ENCODE peak calls at places on chromosome 13, in six cellular contexts. E, U, P, H, Z and A are unnamed samples.

GRCh38 chr13:49218493-49219051 is 1.6 kb upstream of the MLNR start:
- DNase-seq in P (no peak), U (no peak), H (no peak), E (no peak), Z (no peak), A (no peak)

GRCh38 chr13:39811051-39811450 is 155.6 kb downstream of the COG6 start:
- DNase-seq in P (no peak), E (no peak), U (no peak), H (no peak), Z (no peak), A (no peak)

GRCh38 chr13:23657056-23657455 is 86.8 kb downstream of the TNFRSF19 start:
- DNase-seq in P (no peak), E (no peak), Z (no peak), U (no peak), H (no peak), A (no peak)

GRCh38 chr13:108193806-108194205 is 21.5 kb downstream of the LIG4 start:
- DNase-seq in U (no peak), Z (no peak), P (no peak), H (no peak), E (no peak), A (no peak)

GRCh38 chr13:27334774-27335490 is 64.3 kb downstream of the RASL11A start:
- DNase-seq in E (no peak), U (no peak), Z (no peak), H (no peak), P (no peak), A (no peak)

GRCh38 chr13:100566543-100566942 is 22.0 kb downstream of the GGACT start:
- DNase-seq in E (peak; percentile 21), Z (no peak), P (no peak), U (no peak), H (no peak), A (no peak)

GRCh38 chr13:73090116-73090811 is 31.5 kb downstream of the KLF5 start:
- DNase-seq in U (no peak), Z (no peak), H (peak; percentile 83), E (peak; percentile 90), P (no peak), A (peak; percentile 43)

GRCh38 chr13:99969934-99970760 is 1.4 kb downstream of the ZIC5 start:
- DNase-seq in H (peak; percentile 34), U (no peak), Z (no peak), P (no peak), E (peak; percentile 72), A (no peak)

GRCh38 chr13:53260594-53260993 is 232.0 kb downstream of the OLFM4 start:
- DNase-seq in E (no peak), U (no peak), Z (no peak), P (no peak), H (no peak), A (no peak)

GRCh38 chr13:22848539-22849052 is 332.2 kb upstream of the SGCG start:
- DNase-seq in P (no peak), H (no peak), U (no peak), Z (no peak), E (no peak), A (peak; percentile 41)

GRCh38 chr13:29162638-29163037 is 342.5 kb downstream of the MTUS2 start:
- DNase-seq in U (no peak), H (no peak), P (no peak), E (peak; percentile 67), Z (no peak), A (no peak)

GRCh38 chr13:113080901-113081521 is 24.6 kb upstream of the F7 start:
- DNase-seq in E (no peak), U (no peak), H (no peak), Z (no peak), P (no peak), A (no peak)

GRCh38 chr13:32889986-32890565 is 126.1 kb upstream of the KL start:
- DNase-seq in U (no peak), Z (no peak), P (no peak), H (no peak), E (no peak), A (no peak)

GRCh38 chr13:74555291-74556001 is 421.2 kb upstream of the KLF12 start:
- DNase-seq in H (no peak), U (no peak), Z (no peak), P (no peak), E (no peak), A (no peak)

GRCh38 chr13:48653074-48654054 is at the start of gene CYSLTR2:
- DNase-seq in E (no peak), U (no peak), Z (no peak), H (no peak), P (no peak), A (no peak)

GRCh38 chr13:33218020-33218419 is 67.5 kb downstream of the STARD13 start:
- DNase-seq in E (no peak), H (no peak), U (no peak), P (no peak), Z (no peak), A (no peak)

GRCh38 chr13:50951366-50951765 is 41.8 kb downstream of the RNASEH2B start:
- DNase-seq in Z (no peak), U (no peak), P (no peak), H (no peak), E (no peak), A (no peak)

GRCh38 chr13:33204130-33204927 is 81.2 kb downstream of the STARD13 start:
- DNase-seq in Z (no peak), E (no peak), H (no peak), U (no peak), P (no peak), A (no peak)

GRCh38 chr13:27868639-27869435 is 51.0 kb upstream of the PDX1 start:
- DNase-seq in Z (no peak), H (no peak), P (no peak), E (peak; percentile 36), U (no peak), A (no peak)